ENCODE peak calls at places on chromosomes 5 and 9, in four cellular contexts. C is activated CD4-positive, alpha-beta T cell treated with anti-CD3 and anti-CD28 coated beads for 4 hours; I is T-helper 2 cell; R is EL. Y is an unnamed sample.
A peak's percentile ranks its signal among the peaks of the same experiment; 100 is the strongest.

GRCh38 chr5:179824745-179825112 is 4.0 kb downstream of the SQSTM1 start:
- DNase-seq in R (no peak), I (no peak), C (no peak), Y (no peak)

GRCh38 chr5:43903129-43903528 is 300.1 kb downstream of the NNT start:
- DNase-seq in I (no peak), C (no peak), R (no peak), Y (no peak)

GRCh38 chr9:85443190-85443598 is 298.6 kb downstream of the AGTPBP1 start:
- DNase-seq in C (no peak), R (no peak), I (no peak), Y (no peak)

GRCh38 chr5:57349214-57349613 is 133.4 kb downstream of the ACTBL2 start:
- DNase-seq in R (no peak), C (no peak), I (no peak), Y (no peak)

GRCh38 chr5:33614039-33614438 is 173.3 kb downstream of the TARS1 start:
- DNase-seq in I (no peak), R (no peak), C (no peak), Y (no peak)

GRCh38 chr5:55226027-55226933 is 835 bp downstream of the MCIDAS start:
- DNase-seq in C (no peak), I (no peak), R (peak; percentile 81), Y (peak; percentile 5)

GRCh38 chr5:159017787-159018186 is 81.9 kb downstream of the EBF1 start:
- DNase-seq in I (no peak), C (no peak), R (peak; percentile 88), Y (no peak)

GRCh38 chr5:113205807-113206206 is 229.0 kb downstream of the TSSK1B start:
- DNase-seq in I (no peak), R (no peak), C (no peak), Y (no peak)

GRCh38 chr5:5483880-5484595 is 61.6 kb downstream of the ICE1 start:
- DNase-seq in C (no peak), R (peak; percentile 45), I (no peak), Y (peak; percentile 56)

GRCh38 chr5:24141046-24141445 is 503.7 kb downstream of the CDH10 start:
- DNase-seq in I (no peak), C (no peak), R (no peak), Y (no peak)